ENCODE peak calls at places on chromosomes 11 and 22, in four cellular contexts. One of them, this sample, is unnamed.
A peak's percentile ranks its signal among the peaks of the same experiment; 100 is the strongest.

GRCh38 chr22:31474743-31475142 is 14.9 kb downstream of the EIF4ENIF1 start:
- DNase-seq in fibroblast of villous mesenchyme: peak; percentile 67
- DNase-seq in progenitor cell of endocrine pancreas: no peak
- DNase-seq in fibroblast of pulmonary artery: peak; percentile 69
- DNase-seq in this sample: no peak

GRCh38 chr11:65411681-65412070 is 10.9 kb upstream of the NEAT1 start:
- DNase-seq in fibroblast of villous mesenchyme: no peak
- DNase-seq in progenitor cell of endocrine pancreas: no peak
- DNase-seq in fibroblast of pulmonary artery: no peak
- DNase-seq in this sample: no peak

GRCh38 chr11:91248199-91248807 is 976.3 kb upstream of the FAT3 start:
- DNase-seq in fibroblast of villous mesenchyme: peak; percentile 49
- DNase-seq in progenitor cell of endocrine pancreas: no peak
- DNase-seq in fibroblast of pulmonary artery: peak; percentile 59
- DNase-seq in this sample: no peak

GRCh38 chr22:50215297-50216049 is 14.7 kb downstream of the SELENOO start:
- DNase-seq in fibroblast of villous mesenchyme: no peak
- DNase-seq in progenitor cell of endocrine pancreas: no peak
- DNase-seq in fibroblast of pulmonary artery: no peak
- DNase-seq in this sample: no peak

GRCh38 chr11:111365722-111366559 is 13.1 kb downstream of the POU2AF1 start:
- DNase-seq in fibroblast of villous mesenchyme: no peak
- DNase-seq in progenitor cell of endocrine pancreas: no peak
- DNase-seq in fibroblast of pulmonary artery: no peak
- DNase-seq in this sample: no peak

GRCh38 chr11:70098936-70099335 is 20.8 kb downstream of the ANO1 start:
- DNase-seq in fibroblast of villous mesenchyme: no peak
- DNase-seq in progenitor cell of endocrine pancreas: no peak
- DNase-seq in fibroblast of pulmonary artery: no peak
- DNase-seq in this sample: no peak

GRCh38 chr11:58844600-58844999 is at the start of gene GLYATL2:
- DNase-seq in fibroblast of villous mesenchyme: no peak
- DNase-seq in progenitor cell of endocrine pancreas: no peak
- DNase-seq in fibroblast of pulmonary artery: no peak
- DNase-seq in this sample: no peak

GRCh38 chr11:80702264-80702663 is 1261.4 kb upstream of the TENM4 start:
- DNase-seq in fibroblast of villous mesenchyme: peak; percentile 4
- DNase-seq in progenitor cell of endocrine pancreas: no peak
- DNase-seq in fibroblast of pulmonary artery: no peak
- DNase-seq in this sample: no peak

GRCh38 chr11:66224226-66224850 is 44.1 kb upstream of the RAB1B start:
- DNase-seq in fibroblast of villous mesenchyme: no peak
- DNase-seq in progenitor cell of endocrine pancreas: no peak
- DNase-seq in fibroblast of pulmonary artery: no peak
- DNase-seq in this sample: no peak

GRCh38 chr11:58227956-58228615 is 632 bp downstream of the OR10Q1 start:
- DNase-seq in fibroblast of villous mesenchyme: no peak
- DNase-seq in progenitor cell of endocrine pancreas: no peak
- DNase-seq in fibroblast of pulmonary artery: no peak
- DNase-seq in this sample: no peak

GRCh38 chr11:119860561-119861094 is 131.6 kb upstream of the NECTIN1 start:
- DNase-seq in fibroblast of villous mesenchyme: no peak
- DNase-seq in progenitor cell of endocrine pancreas: no peak
- DNase-seq in fibroblast of pulmonary artery: no peak
- DNase-seq in this sample: no peak

GRCh38 chr11:105399505-105399904 is 210.4 kb upstream of the GRIA4 start:
- DNase-seq in fibroblast of villous mesenchyme: no peak
- DNase-seq in progenitor cell of endocrine pancreas: no peak
- DNase-seq in fibroblast of pulmonary artery: peak; percentile 8
- DNase-seq in this sample: no peak

GRCh38 chr11:132050577-132051180 is 680.3 kb downstream of the NTM start:
- DNase-seq in fibroblast of villous mesenchyme: no peak
- DNase-seq in progenitor cell of endocrine pancreas: no peak
- DNase-seq in fibroblast of pulmonary artery: no peak
- DNase-seq in this sample: no peak

GRCh38 chr22:22032099-22032905 is 49.7 kb upstream of the TOP3B start:
- DNase-seq in fibroblast of villous mesenchyme: no peak
- DNase-seq in progenitor cell of endocrine pancreas: no peak
- DNase-seq in fibroblast of pulmonary artery: no peak
- DNase-seq in this sample: no peak

GRCh38 chr11:13970986-13971385 is 8.5 kb downstream of the SPON1 start:
- DNase-seq in fibroblast of villous mesenchyme: peak; percentile 40
- DNase-seq in progenitor cell of endocrine pancreas: no peak
- DNase-seq in fibroblast of pulmonary artery: no peak
- DNase-seq in this sample: no peak

GRCh38 chr11:75230621-75231020 is 10.0 kb upstream of the TPBGL start:
- DNase-seq in fibroblast of villous mesenchyme: no peak
- DNase-seq in progenitor cell of endocrine pancreas: no peak
- DNase-seq in fibroblast of pulmonary artery: no peak
- DNase-seq in this sample: no peak

GRCh38 chr11:17542249-17542648 is 2.0 kb downstream of the USH1C start:
- DNase-seq in fibroblast of villous mesenchyme: no peak
- DNase-seq in progenitor cell of endocrine pancreas: no peak
- DNase-seq in fibroblast of pulmonary artery: no peak
- DNase-seq in this sample: no peak

GRCh38 chr11:13667245-13667644 is 1.2 kb upstream of the FAR1 start:
- DNase-seq in fibroblast of villous mesenchyme: no peak
- DNase-seq in progenitor cell of endocrine pancreas: no peak
- DNase-seq in fibroblast of pulmonary artery: no peak
- DNase-seq in this sample: no peak

GRCh38 chr11:120236169-120237107 is 3.5 kb upstream of the POU2F3 start:
- DNase-seq in fibroblast of villous mesenchyme: no peak
- DNase-seq in progenitor cell of endocrine pancreas: no peak
- DNase-seq in fibroblast of pulmonary artery: peak; percentile 36
- DNase-seq in this sample: no peak

GRCh38 chr11:94866936-94867795 is 99.0 kb downstream of the AMOTL1 start:
- DNase-seq in fibroblast of villous mesenchyme: no peak
- DNase-seq in progenitor cell of endocrine pancreas: no peak
- DNase-seq in fibroblast of pulmonary artery: no peak
- DNase-seq in this sample: no peak

GRCh38 chr11:95884364-95884763 is 39.5 kb downstream of the MTMR2 start:
- DNase-seq in fibroblast of villous mesenchyme: peak; percentile 68
- DNase-seq in progenitor cell of endocrine pancreas: no peak
- DNase-seq in fibroblast of pulmonary artery: peak; percentile 59
- DNase-seq in this sample: no peak

GRCh38 chr22:39627865-39628562 is 57.5 kb downstream of the CACNA1I start:
- DNase-seq in fibroblast of villous mesenchyme: no peak
- DNase-seq in progenitor cell of endocrine pancreas: no peak
- DNase-seq in fibroblast of pulmonary artery: no peak
- DNase-seq in this sample: no peak

GRCh38 chr22:44328326-44328725 is 15.6 kb upstream of the SHISAL1 start:
- DNase-seq in fibroblast of villous mesenchyme: no peak
- DNase-seq in progenitor cell of endocrine pancreas: no peak
- DNase-seq in fibroblast of pulmonary artery: no peak
- DNase-seq in this sample: no peak

GRCh38 chr22:44326549-44326881 is 13.8 kb upstream of the SHISAL1 start:
- DNase-seq in fibroblast of villous mesenchyme: no peak
- DNase-seq in progenitor cell of endocrine pancreas: no peak
- DNase-seq in fibroblast of pulmonary artery: no peak
- DNase-seq in this sample: no peak

GRCh38 chr22:44328762-44329161 is 16.0 kb upstream of the SHISAL1 start:
- DNase-seq in fibroblast of villous mesenchyme: no peak
- DNase-seq in progenitor cell of endocrine pancreas: no peak
- DNase-seq in fibroblast of pulmonary artery: no peak
- DNase-seq in this sample: no peak

GRCh38 chr22:44329179-44329796 is 16.5 kb upstream of the SHISAL1 start:
- DNase-seq in fibroblast of villous mesenchyme: no peak
- DNase-seq in progenitor cell of endocrine pancreas: no peak
- DNase-seq in fibroblast of pulmonary artery: no peak
- DNase-seq in this sample: no peak

DNA sequence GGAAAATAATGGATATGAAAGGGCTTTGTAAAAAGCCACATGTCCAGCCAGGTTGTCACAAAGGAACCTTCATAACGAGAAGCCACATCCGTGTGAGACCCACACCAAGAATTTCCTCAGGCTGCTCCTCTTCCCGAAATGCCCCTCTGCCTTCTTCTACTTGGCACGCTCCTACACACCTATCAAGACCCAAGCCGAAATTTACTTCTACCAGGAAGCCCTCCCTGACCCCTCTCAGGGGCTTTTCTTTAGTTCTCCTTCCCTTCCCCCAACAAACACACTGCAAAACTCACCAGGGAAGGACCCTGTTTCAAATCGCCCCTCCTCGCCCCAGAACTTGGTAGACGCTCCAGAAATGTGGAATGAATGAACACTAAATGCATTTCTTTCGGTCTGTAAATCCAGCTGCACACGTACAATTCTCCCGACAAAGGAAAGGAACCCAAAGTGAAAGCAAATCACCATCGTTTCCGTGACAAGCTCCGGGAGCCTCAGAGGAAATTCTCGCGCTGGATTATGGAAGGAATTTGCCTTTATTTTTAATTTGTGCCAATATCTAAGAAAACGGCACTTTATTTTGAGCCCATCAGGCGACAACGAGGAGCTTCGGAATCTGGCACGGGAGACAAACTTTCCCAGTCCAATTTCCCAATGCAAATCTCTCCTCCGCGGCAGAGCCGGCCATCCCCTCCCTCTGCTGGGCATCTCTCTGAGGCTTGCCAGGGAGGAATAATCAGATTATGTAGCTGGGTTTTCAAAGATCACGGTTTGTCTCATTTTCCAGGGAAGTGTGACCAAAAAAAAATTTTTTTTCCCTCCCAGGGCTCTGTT is 13.2 kb upstream of the SHISAL1 start:
- DNase-seq in fibroblast of villous mesenchyme: peak; percentile 64
- DNase-seq in progenitor cell of endocrine pancreas: no peak
- DNase-seq in fibroblast of pulmonary artery: peak; percentile 56
- DNase-seq in this sample: no peak
- TF ChIP-seq CTCF in fibroblast of villous mesenchyme: peak; percentile 51
- TF ChIP-seq CTCF in progenitor cell of endocrine pancreas: no peak
- TF ChIP-seq CTCF in fibroblast of pulmonary artery: peak; percentile 49
- TF ChIP-seq CTCF in this sample: no peak

GRCh38 chr11:1225386-1226225 is 2.7 kb downstream of the MUC5B start:
- DNase-seq in fibroblast of villous mesenchyme: no peak
- DNase-seq in progenitor cell of endocrine pancreas: no peak
- DNase-seq in fibroblast of pulmonary artery: no peak
- DNase-seq in this sample: peak; percentile 37
- TF ChIP-seq CTCF in fibroblast of villous mesenchyme: no peak
- TF ChIP-seq CTCF in progenitor cell of endocrine pancreas: no peak
- TF ChIP-seq CTCF in fibroblast of pulmonary artery: no peak
- TF ChIP-seq CTCF in this sample: no peak

DNA sequence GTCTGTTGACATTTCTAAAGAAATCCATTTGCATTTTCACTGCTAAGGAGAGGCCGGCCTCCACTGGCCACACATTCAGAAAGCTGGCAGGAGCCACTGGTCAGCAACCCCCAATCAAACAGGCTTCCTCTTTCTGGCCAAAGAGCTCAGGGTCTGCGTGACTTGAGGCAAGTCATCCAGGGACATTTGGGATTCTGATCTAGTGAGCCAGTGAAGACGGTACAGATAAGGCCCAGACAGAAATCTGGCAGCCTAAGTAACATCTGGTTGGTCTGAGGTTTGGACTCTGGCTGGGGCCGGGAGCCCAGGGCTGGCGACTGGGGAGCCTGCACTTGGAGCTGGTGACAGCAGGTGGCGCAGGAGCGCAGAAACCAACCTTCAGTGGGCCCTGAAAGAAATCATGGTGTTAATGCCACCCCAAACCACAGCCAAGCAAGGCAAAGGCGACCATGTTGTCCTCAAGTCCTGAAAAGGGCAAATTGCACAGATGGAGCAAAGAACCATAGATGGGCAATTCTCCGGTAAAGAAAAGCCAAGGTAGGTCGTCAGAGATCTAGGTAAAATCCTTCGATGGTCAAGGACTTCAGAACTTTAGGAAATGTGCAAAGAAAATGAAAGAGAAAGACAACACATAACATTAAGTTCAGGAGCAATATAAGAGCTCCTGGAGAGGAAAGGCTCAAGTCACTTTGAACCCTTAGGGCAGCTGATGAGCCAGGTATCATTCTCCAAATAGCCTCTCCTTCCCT is 99.4 kb upstream of the BLID start:
- DNase-seq in fibroblast of villous mesenchyme: peak; percentile 97
- DNase-seq in progenitor cell of endocrine pancreas: peak; percentile 65
- DNase-seq in fibroblast of pulmonary artery: peak; percentile 97
- DNase-seq in this sample: peak; percentile 78
- TF ChIP-seq CTCF in fibroblast of villous mesenchyme: peak; percentile 96
- TF ChIP-seq CTCF in progenitor cell of endocrine pancreas: peak; percentile 90
- TF ChIP-seq CTCF in fibroblast of pulmonary artery: peak; percentile 97
- TF ChIP-seq CTCF in this sample: peak; percentile 81

DNA sequence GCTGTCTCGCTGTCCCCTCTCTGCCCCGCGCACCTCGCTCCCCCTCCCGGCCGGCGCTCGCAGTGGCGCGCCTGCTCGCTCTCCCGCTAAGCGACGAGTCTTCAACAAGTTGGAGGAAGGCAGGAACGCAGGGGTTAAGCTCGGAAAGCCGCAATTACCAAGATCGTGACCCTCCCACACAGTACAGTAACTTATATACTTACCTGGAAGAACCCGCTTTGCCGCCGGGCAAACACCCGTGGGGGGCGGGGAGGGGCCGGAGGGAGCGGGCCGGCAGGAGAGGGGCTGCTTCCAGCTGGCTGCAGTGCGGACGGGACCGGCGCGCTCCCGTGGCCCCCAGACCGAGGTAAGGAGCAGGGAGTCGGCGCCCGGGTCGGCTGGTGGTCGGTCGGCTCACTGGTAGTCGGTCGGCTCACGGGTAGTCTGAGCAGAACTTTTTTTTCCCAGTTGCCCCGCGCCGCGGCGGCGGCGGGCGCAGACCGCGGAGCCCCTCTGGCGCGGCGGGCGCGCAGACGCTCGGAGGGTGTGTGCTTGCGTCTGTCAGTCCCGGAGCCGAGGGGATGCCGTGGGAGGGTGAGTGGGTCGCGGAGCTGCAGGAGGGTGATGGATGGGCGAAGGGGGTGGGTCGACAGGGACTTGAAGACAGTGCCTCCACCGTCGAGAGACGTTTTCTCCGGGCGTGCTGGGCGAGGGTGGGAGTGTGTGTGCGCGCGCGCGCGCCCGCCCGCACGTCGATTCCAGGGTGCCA is 101.2 kb upstream of the HSD17B12 start:
- DNase-seq in fibroblast of villous mesenchyme: peak; percentile 30
- DNase-seq in progenitor cell of endocrine pancreas: no peak
- DNase-seq in fibroblast of pulmonary artery: peak; percentile 28
- DNase-seq in this sample: no peak
- TF ChIP-seq CTCF in fibroblast of villous mesenchyme: peak; percentile 23
- TF ChIP-seq CTCF in progenitor cell of endocrine pancreas: peak; percentile 52
- TF ChIP-seq CTCF in fibroblast of pulmonary artery: peak; percentile 35
- TF ChIP-seq CTCF in this sample: no peak

DNA sequence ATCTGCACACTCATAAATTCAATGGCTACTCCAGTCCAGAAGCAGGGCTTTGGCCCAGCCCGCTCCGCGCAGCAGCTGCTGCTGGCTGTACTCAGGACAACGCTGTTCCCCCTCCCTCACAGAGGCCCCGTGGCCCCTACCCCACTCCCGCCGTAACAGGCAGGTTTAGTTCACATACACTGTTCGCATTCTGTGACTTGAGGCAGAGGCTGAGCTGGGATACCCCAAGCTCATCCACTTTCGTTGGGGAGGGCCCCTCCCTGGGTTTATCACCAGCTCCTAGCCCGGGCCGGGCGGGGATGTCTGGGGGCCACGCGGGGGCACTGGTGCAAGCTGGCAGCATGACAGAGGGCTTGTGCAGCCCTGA is 52.4 kb downstream of the SYT13 start:
- DNase-seq in fibroblast of villous mesenchyme: no peak
- DNase-seq in progenitor cell of endocrine pancreas: no peak
- DNase-seq in fibroblast of pulmonary artery: no peak
- DNase-seq in this sample: no peak
- TF ChIP-seq CTCF in fibroblast of villous mesenchyme: no peak
- TF ChIP-seq CTCF in progenitor cell of endocrine pancreas: no peak
- TF ChIP-seq CTCF in fibroblast of pulmonary artery: no peak
- TF ChIP-seq CTCF in this sample: no peak

This sample was measured in mesothelial cell of epicardium.